ENCODE peak calls at places on chromosomes 16 and 17, in six cellular contexts. I is HCT116, O is upper lobe of left lung, Z is A549, K is HepG2, A is heart left ventricle. H is an unnamed sample.
A peak's percentile ranks its signal among the peaks of the same experiment; 100 is the strongest.

GRCh38 chr17:75906143-75906884 is 1.6 kb upstream of the MRPL38 start:
- ATAC-seq in O (no peak), A (no peak), Z (no peak), K (no peak), I (no peak), H (no peak)

GRCh38 chr17:2275722-2276121 is 27.9 kb downstream of the SMG6 start:
- ATAC-seq in A (no peak), Z (no peak), K (no peak), I (no peak), O (no peak), H (no peak)

GRCh38 chr16:28321700-28322411 is 29.5 kb downstream of the SBK1 start:
- ATAC-seq in I (peak; percentile 85), A (peak; percentile 25), O (peak; percentile 51), K (peak; percentile 71), Z (peak; percentile 70), H (no peak)

GRCh38 chr16:70416748-70417616 is 21.9 kb downstream of the ST3GAL2 start:
- ATAC-seq in A (no peak), I (no peak), K (peak; percentile 81), Z (no peak), O (no peak), H (no peak)

GRCh38 chr16:86783626-86784266 is 205.4 kb downstream of the FOXL1 start:
- ATAC-seq in Z (no peak), O (no peak), K (no peak), I (no peak), A (no peak), H (no peak)

GRCh38 chr17:59355030-59355694 is 23.7 kb downstream of the YPEL2 start:
- ATAC-seq in O (no peak), I (peak; percentile 71), A (peak; percentile 19), Z (no peak), K (no peak), H (no peak)

GRCh38 chr17:42675984-42676423 is 790 bp downstream of the PLEKHH3 start:
- ATAC-seq in Z (peak; percentile 3), I (no peak), K (peak; percentile 3), O (no peak), A (no peak), H (peak; percentile 10)

GRCh38 chr16:87841608-87842208 is 27.6 kb downstream of the SLC7A5 start:
- ATAC-seq in O (no peak), K (no peak), A (no peak), I (no peak), Z (no peak), H (no peak)

GRCh38 chr16:27289669-27290068 is 21.1 kb upstream of the NSMCE1 start:
- ATAC-seq in Z (no peak), O (no peak), I (no peak), K (no peak), A (no peak), H (no peak)

GRCh38 chr16:56916571-56917403 is 15.2 kb upstream of the HERPUD1 start:
- ATAC-seq in Z (no peak), A (peak; percentile 56), O (peak; percentile 30), I (no peak), K (no peak), H (no peak)

GRCh38 chr16:82034981-82035612 is at the start of gene HSD17B2:
- ATAC-seq in A (no peak), O (no peak), K (peak; percentile 88), Z (peak; percentile 52), I (peak; percentile 15), H (no peak)

GRCh38 chr17:74063439-74063838 is 140.0 kb upstream of the RPL38 start:
- ATAC-seq in A (no peak), O (no peak), Z (no peak), K (no peak), I (no peak), H (no peak)

DNA sequence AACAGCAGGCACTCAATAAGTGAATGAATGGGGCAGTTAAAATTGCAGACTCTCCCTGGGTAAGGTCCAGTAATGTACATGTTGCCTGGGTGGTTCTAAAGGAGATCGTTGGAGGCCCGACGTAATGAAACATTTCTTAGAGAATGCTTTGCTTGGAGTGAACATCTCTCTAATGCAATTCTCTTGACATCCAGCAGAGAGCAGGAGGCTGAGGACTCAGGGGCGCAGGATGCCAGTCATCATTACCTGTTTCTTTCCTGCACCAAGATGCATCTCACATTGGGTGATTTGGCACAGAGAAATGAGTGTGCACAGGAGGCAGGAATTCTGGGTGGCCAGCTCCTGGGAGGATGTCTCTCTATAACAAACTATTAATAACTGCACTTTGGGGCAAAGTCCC is 130.3 kb upstream of the RBBP6 start:
- ATAC-seq in O (no peak), Z (peak; percentile 50), K (peak; percentile 70), I (peak; percentile 86), A (no peak), H (no peak)
- TF ChIP-seq CTCF in O (no peak), Z (peak; percentile 22), K (peak; percentile 41), I (peak; percentile 34), A (no peak), H (no peak)

GRCh38 chr17:10776372-10776771 is 27.5 kb downstream of the TMEM238L start:
- ATAC-seq in Z (no peak), I (no peak), K (no peak), A (no peak), O (no peak), H (no peak)
- H3K4me1 ChIP-seq in Z (no peaks in the 10 kb centered on the region), I (no peaks in the 10 kb centered on the region), K (peaks cover 29% of the 10 kb centered on the region), A (no peaks in the 10 kb centered on the region), O (no peaks in the 10 kb centered on the region), H (no peaks in the 10 kb centered on the region)

GRCh38 chr17:80586464-80587228 is 42.0 kb downstream of the RPTOR start:
- ATAC-seq in O (peak; percentile 56), K (no peak), A (no peak), Z (no peak), I (no peak), H (no peak)
- TF ChIP-seq POLR2A in O (no peak), K (no peak), A (no peak), Z (no peak), I (no peak), H (no peak)

GRCh38 chr17:63774982-63775290 is 966 bp downstream of the DDX42 start:
- ATAC-seq in K (no peak), O (no peak), Z (no peak), A (no peak), I (no peak), H (no peak)

GRCh38 chr17:63773272-63774140 is at the start of gene CCDC47:
- ATAC-seq in K (peak; percentile 91), I (peak; percentile 88), A (peak; percentile 96), O (peak; percentile 96), Z (peak; percentile 92), H (peak; percentile 96)

GRCh38 chr17:63775420-63775819 is 1.4 kb downstream of the DDX42 start:
- ATAC-seq in I (no peak), Z (no peak), A (no peak), K (no peak), O (no peak), H (no peak)

GRCh38 chr17:63772801-63773271 is 561 bp downstream of the CCDC47 start:
- ATAC-seq in A (no peak), Z (no peak), K (no peak), O (no peak), I (no peak), H (no peak)

DNA sequence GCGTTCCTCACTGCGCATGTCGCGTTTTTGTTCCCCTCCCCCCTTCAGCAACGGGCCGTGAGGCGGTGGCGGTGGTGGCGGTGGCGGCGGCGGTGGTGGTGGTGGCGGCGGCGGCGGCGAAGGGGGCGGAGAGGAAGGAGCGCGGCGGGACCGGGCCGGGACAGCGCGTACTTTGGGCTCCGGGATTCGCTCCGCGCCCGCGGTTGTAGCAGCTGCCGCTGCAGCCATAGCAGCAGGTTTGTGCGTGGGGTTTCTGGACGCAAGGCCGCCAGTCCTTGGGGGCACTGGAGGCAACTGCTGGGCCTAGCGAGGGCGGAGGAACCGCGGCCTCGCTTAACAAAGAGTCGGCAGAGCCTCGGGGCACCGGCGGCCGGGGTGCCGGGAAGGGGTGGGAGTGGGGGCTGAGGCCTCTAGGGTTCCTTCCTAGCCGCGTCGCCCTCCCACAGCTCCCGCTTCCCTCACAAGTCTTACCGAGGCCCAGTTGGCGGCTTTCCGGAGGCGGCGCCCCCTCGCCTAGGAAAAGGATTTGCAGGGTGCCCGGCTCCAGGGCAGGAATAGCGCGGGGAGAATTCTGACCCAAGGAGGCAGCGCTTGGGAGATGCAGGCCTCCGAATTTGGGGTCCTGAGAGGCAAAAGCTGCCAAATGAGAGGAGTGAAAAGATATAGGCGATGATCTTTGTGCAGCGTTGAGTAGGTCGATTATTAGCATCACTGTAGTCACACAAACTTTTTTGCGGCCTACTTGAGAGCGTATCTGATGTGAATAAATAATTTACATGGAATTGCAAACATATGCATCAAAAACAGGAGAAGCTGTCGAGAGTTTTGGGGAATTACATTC is at the start of gene DDX42:
- ATAC-seq in K (peak; percentile 52), A (no peak), I (peak; percentile 12), Z (peak; percentile 55), O (peak; percentile 42), H (peak; percentile 3)
- TF ChIP-seq CTCF in K (peak; percentile 43), A (peak; percentile 16), I (no peak), Z (no peak), O (no peak), H (no peak)

DNA sequence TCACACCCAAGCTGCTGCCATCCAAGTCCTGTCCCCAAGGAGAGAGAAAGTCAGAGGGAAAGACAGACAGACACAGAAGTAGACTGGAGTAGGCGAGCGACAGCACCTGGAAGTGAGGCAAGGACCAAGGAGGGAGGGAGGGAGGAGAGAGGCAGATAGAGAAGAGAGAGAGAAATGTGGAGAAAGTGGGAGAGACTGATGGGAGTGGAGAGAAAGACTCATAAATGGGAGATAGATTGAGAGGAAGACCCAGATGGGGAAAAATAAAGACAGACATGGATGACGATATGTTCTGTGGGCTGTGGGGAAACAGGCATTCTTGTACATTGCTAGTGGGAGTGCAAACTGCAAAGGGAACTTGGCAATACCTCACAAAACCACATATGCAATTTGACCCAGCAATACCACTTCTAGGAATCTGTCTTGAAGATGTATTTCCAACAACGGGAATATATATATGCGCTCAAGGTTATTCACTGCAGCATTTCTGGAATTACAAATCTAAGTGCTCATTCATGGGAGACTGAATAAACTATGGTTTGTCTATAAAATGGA is 12.0 kb downstream of the STARD3 start:
- ATAC-seq in O (no peak), Z (no peak), A (no peak), K (no peak), I (no peak), H (no peak)
- H3K4me1 ChIP-seq in O (peaks cover 12% of the 10 kb centered on the region), Z (no peaks in the 10 kb centered on the region), A (peaks cover 5% of the 10 kb centered on the region), K (peaks cover 36% of the 10 kb centered on the region), I (peaks cover 20% of the 10 kb centered on the region), H (no peaks in the 10 kb centered on the region)

GRCh38 chr16:11635127-11635652 is 33.1 kb upstream of the SNN start:
- ATAC-seq in Z (no peak), O (no peak), K (no peak), A (no peak), I (no peak), H (no peak)
- TF ChIP-seq POLR2A in Z (no peak), O (no peak), K (no peak), A (no peak), I (no peak), H (no peak)

GRCh38 chr16:85173077-85173980 is 61.1 kb upstream of the CIBAR2 start:
- ATAC-seq in A (no peak), K (peak; percentile 38), Z (peak; percentile 27), O (no peak), I (peak; percentile 19), H (no peak)

GRCh38 chr16:85173981-85174751 is 61.9 kb upstream of the CIBAR2 start:
- ATAC-seq in Z (peak; percentile 36), A (peak; percentile 8), K (peak; percentile 12), O (no peak), I (peak; percentile 63), H (no peak)

GRCh38 chr16:85171004-85171808 is 58.9 kb upstream of the CIBAR2 start:
- ATAC-seq in K (peak; percentile 1), A (no peak), O (no peak), I (no peak), Z (no peak), H (no peak)

GRCh38 chr16:85171809-85172464 is 59.7 kb upstream of the CIBAR2 start:
- ATAC-seq in I (no peak), O (no peak), A (peak; percentile 5), K (peak; percentile 1), Z (no peak), H (peak; percentile 26)

GRCh38 chr16:85172465-85173071 is 60.3 kb upstream of the CIBAR2 start:
- ATAC-seq in A (peak; percentile 58), Z (no peak), O (no peak), I (peak; percentile 69), K (peak; percentile 75), H (no peak)
- TF ChIP-seq CTCF in A (peak; percentile 44), Z (peak; percentile 9), O (peak; percentile 36), I (no peak), K (peak; percentile 86), H (peak; percentile 49)